ENCODE peak calls at places on chromosome 1, in six cellular contexts. One of them, this sample, is unnamed.

GRCh38 chr1:59779949-59780348 is 34.8 kb upstream of the HOOK1 start:
- DNase-seq in IMR-90: no peak
- DNase-seq in MM.1S: no peak
- DNase-seq in colonic mucosa: no peak
- DNase-seq in astrocyte: no peak
- DNase-seq in right lobe of liver: no peak
- DNase-seq in this sample: no peak

GRCh38 chr1:163298340-163298739 is 23.4 kb upstream of the NUF2 start:
- DNase-seq in IMR-90: no peak
- DNase-seq in MM.1S: no peak
- DNase-seq in colonic mucosa: no peak
- DNase-seq in astrocyte: no peak
- DNase-seq in right lobe of liver: no peak
- DNase-seq in this sample: no peak

GRCh38 chr1:82343381-82343780 is 542.6 kb downstream of the ADGRL2 start:
- DNase-seq in IMR-90: no peak
- DNase-seq in MM.1S: no peak
- DNase-seq in colonic mucosa: no peak
- DNase-seq in astrocyte: no peak
- DNase-seq in right lobe of liver: no peak
- DNase-seq in this sample: no peak

GRCh38 chr1:233627376-233627775 is 13.5 kb downstream of the KCNK1 start:
- DNase-seq in IMR-90: no peak
- DNase-seq in MM.1S: peak
- DNase-seq in colonic mucosa: no peak
- DNase-seq in astrocyte: no peak
- DNase-seq in right lobe of liver: no peak
- DNase-seq in this sample: no peak

GRCh38 chr1:118949317-118949716 is 38.8 kb downstream of the TBX15 start:
- DNase-seq in IMR-90: no peak
- DNase-seq in MM.1S: no peak
- DNase-seq in colonic mucosa: no peak
- DNase-seq in astrocyte: peak
- DNase-seq in right lobe of liver: no peak
- DNase-seq in this sample: no peak

GRCh38 chr1:65177457-65177856 is 29.5 kb downstream of the AK4 start:
- DNase-seq in IMR-90: peak
- DNase-seq in MM.1S: no peak
- DNase-seq in colonic mucosa: no peak
- DNase-seq in astrocyte: peak
- DNase-seq in right lobe of liver: no peak
- DNase-seq in this sample: no peak

GRCh38 chr1:29197590-29197924 is 15.9 kb upstream of the SRSF4 start:
- DNase-seq in IMR-90: peak
- DNase-seq in MM.1S: peak
- DNase-seq in colonic mucosa: peak
- DNase-seq in astrocyte: no peak
- DNase-seq in right lobe of liver: no peak
- DNase-seq in this sample: no peak

GRCh38 chr1:65255088-65256050 is 54.0 kb upstream of the DNAJC6 start:
- DNase-seq in IMR-90: no peak
- DNase-seq in MM.1S: no peak
- DNase-seq in colonic mucosa: no peak
- DNase-seq in astrocyte: no peak
- DNase-seq in right lobe of liver: no peak
- DNase-seq in this sample: no peak

DNA sequence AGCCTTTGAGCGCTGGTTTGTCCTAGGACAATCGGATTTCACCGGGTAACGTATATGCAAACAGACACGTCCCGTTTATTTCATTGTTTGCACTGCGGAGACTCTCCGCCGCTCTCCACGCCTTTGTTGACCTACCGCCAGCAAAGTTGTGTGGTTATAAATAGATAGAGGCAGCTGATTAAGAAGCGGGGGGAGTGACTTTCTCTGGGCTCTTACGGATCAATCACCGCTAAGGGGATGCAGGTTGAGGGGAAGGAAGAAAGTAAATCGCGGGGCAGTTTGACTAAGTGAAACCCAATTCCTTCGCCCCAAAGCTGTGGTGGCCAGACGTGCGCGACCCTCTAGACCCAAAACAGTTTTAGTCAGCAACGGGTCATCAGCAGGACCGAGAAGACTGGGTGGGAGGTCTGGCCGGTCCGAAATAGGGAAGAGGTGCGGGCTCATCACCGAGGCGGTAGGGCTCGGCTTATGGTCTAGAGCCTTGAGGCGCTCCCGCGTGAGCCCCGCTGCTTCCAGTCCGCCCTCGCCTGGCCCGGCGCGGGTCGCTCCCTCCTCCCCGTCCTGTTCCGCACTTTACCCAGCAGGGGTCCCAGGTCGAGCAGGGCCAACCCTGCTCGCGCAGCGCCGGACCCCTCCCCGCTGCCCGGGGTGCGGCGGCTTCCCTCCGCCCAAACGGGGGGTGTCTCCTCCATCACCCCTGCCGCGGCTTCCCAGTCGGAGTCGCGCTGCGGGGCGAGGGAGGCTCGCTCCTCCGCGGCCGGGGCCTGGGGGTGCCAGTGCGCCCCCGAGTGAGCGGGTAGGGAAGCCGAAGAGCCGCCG is 120.8 kb upstream of the RRP15 start:
- DNase-seq in IMR-90: peak
- DNase-seq in MM.1S: peak
- DNase-seq in colonic mucosa: peak
- DNase-seq in astrocyte: peak
- DNase-seq in right lobe of liver: peak
- DNase-seq in this sample: peak
- TF ChIP-seq CTCF in IMR-90: no peak
- TF ChIP-seq CTCF in MM.1S: peak
- TF ChIP-seq CTCF in colonic mucosa: no peak
- TF ChIP-seq CTCF in astrocyte: no peak
- TF ChIP-seq CTCF in right lobe of liver: no peak
- TF ChIP-seq CTCF in this sample: no peak

GRCh38 chr1:30887485-30888315 is 20.9 kb downstream of the SDC3 start:
- DNase-seq in IMR-90: peak
- DNase-seq in MM.1S: no peak
- DNase-seq in colonic mucosa: no peak
- DNase-seq in astrocyte: peak
- DNase-seq in right lobe of liver: no peak
- DNase-seq in this sample: no peak

GRCh38 chr1:30883389-30884172 is 25.0 kb downstream of the SDC3 start:
- DNase-seq in IMR-90: no peak
- DNase-seq in MM.1S: no peak
- DNase-seq in colonic mucosa: no peak
- DNase-seq in astrocyte: no peak
- DNase-seq in right lobe of liver: no peak
- DNase-seq in this sample: no peak

GRCh38 chr1:30886710-30887428 is 21.7 kb downstream of the SDC3 start:
- DNase-seq in IMR-90: no peak
- DNase-seq in MM.1S: no peak
- DNase-seq in colonic mucosa: no peak
- DNase-seq in astrocyte: no peak
- DNase-seq in right lobe of liver: no peak
- DNase-seq in this sample: no peak

GRCh38 chr1:30884723-30885122 is 23.8 kb downstream of the SDC3 start:
- DNase-seq in IMR-90: no peak
- DNase-seq in MM.1S: no peak
- DNase-seq in colonic mucosa: no peak
- DNase-seq in astrocyte: no peak
- DNase-seq in right lobe of liver: no peak
- DNase-seq in this sample: no peak

DNA sequence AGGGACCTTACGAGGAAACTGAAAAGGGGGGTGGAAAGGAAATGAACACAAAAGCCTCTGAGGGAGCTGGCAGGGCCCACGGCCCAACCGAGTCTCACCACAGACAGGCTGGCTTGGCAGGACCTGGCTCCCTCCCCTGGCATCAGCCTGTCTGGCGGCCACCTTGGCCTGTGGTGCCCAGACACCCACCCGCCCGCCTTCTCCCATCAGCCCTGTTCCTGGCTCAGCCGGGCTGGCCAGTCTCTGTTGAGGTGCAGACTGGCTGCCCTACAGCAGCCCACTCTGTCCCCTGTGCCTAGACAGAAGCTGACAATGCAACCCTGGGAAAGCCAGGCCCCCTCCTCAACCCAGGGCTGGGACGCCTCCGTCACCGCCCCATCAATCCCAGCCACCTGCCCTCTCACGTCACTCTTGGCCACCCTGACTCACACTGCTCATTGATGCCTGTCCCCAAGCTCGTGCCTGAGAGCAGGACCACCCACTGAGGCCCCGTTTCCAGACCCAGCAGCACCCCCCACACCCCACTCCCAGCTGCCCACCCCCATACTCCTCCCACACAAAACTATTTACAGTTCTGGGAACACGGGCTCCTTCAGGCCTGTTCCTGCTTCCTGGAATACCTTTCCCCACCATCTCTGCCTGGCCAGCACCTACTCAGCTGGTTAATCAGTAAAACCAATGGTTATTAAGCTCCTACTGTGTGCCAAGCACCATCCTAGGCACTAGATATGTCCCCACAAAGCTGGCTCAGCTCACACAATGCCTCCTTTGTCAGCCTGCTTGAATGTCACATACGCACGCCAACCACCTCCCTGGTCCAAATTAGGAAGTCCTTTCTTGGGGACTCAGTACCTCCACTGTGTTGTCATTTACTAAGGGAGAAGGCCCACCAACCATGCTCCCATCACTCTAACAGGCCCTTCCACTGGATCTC is 22.7 kb downstream of the SDC3 start:
- DNase-seq in IMR-90: no peak
- DNase-seq in MM.1S: no peak
- DNase-seq in colonic mucosa: no peak
- DNase-seq in astrocyte: no peak
- DNase-seq in right lobe of liver: no peak
- DNase-seq in this sample: no peak
- H3K27ac ChIP-seq in IMR-90: no peak
- H3K27ac ChIP-seq in MM.1S: no peak
- H3K27ac ChIP-seq in colonic mucosa: no peak
- H3K27ac ChIP-seq in astrocyte: no peak
- H3K27ac ChIP-seq in right lobe of liver: no peak
- H3K27ac ChIP-seq in this sample: peak

GRCh38 chr1:81304187-81304586 is 496.5 kb upstream of the ADGRL2 start:
- DNase-seq in IMR-90: peak
- DNase-seq in MM.1S: no peak
- DNase-seq in colonic mucosa: no peak
- DNase-seq in astrocyte: peak
- DNase-seq in right lobe of liver: no peak
- DNase-seq in this sample: no peak

DNA sequence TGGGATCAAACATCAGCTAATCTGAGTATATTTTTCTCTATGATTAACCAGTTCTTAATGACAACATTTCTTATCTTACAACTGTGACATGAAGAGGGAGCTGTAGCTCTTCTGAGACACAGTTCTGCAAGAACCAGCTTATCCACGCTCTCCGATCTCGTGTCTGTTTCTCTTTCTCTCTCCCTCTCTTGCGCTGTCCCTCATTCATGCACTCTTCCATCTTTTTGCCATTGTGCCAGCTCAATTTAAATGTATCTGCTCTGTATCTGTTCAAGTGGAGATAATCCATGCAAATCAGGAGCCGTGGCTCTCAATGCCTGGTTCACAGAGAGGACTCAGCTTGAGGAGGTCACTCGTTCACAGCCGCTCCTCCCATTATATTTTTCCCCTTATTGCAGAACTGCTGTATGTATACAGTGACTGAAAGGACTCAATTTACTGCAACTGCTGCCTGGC is 494.7 kb upstream of the ADGRL2 start:
- DNase-seq in IMR-90: peak
- DNase-seq in MM.1S: peak
- DNase-seq in colonic mucosa: peak
- DNase-seq in astrocyte: peak
- DNase-seq in right lobe of liver: no peak
- DNase-seq in this sample: no peak
- TF ChIP-seq CTCF in IMR-90: peak
- TF ChIP-seq CTCF in MM.1S: peak
- TF ChIP-seq CTCF in colonic mucosa: peak
- TF ChIP-seq CTCF in astrocyte: peak
- TF ChIP-seq CTCF in right lobe of liver: no peak
- TF ChIP-seq CTCF in this sample: no peak

GRCh38 chr1:14775434-14775833 is 176.9 kb downstream of the KAZN start:
- DNase-seq in IMR-90: no peak
- DNase-seq in MM.1S: no peak
- DNase-seq in colonic mucosa: no peak
- DNase-seq in astrocyte: no peak
- DNase-seq in right lobe of liver: no peak
- DNase-seq in this sample: no peak

GRCh38 chr1:14774225-14774624 is 175.7 kb downstream of the KAZN start:
- DNase-seq in IMR-90: no peak
- DNase-seq in MM.1S: no peak
- DNase-seq in colonic mucosa: no peak
- DNase-seq in astrocyte: no peak
- DNase-seq in right lobe of liver: no peak
- DNase-seq in this sample: no peak

GRCh38 chr1:14777516-14778506 is 179.3 kb downstream of the KAZN start:
- DNase-seq in IMR-90: no peak
- DNase-seq in MM.1S: no peak
- DNase-seq in colonic mucosa: no peak
- DNase-seq in astrocyte: no peak
- DNase-seq in right lobe of liver: no peak
- DNase-seq in this sample: no peak

GRCh38 chr1:14773621-14774020 is 175.1 kb downstream of the KAZN start:
- DNase-seq in IMR-90: no peak
- DNase-seq in MM.1S: no peak
- DNase-seq in colonic mucosa: no peak
- DNase-seq in astrocyte: no peak
- DNase-seq in right lobe of liver: no peak
- DNase-seq in this sample: no peak

DNA sequence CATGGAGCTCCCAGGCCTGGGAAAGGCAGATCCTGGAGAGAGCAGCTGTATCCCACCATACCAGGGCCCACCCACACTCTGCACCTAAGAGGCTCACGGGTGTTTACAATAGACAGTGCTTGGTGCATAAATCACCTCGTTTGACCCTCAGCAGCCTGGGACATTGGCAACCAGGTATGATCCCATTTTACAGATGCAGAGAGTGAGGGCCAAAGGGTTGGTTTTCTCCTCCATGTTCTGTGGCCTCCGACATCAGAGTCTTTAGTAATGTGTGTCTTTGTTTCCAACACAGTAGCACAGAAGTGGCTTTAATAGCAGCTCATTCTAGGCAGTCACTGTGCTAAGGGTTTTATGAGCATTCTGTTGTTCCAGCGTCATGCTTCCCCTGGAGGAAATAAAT is 176.5 kb downstream of the KAZN start:
- DNase-seq in IMR-90: no peak
- DNase-seq in MM.1S: no peak
- DNase-seq in colonic mucosa: no peak
- DNase-seq in astrocyte: no peak
- DNase-seq in right lobe of liver: no peak
- DNase-seq in this sample: no peak
- H3K27ac ChIP-seq in IMR-90: no peak
- H3K27ac ChIP-seq in MM.1S: no peak
- H3K27ac ChIP-seq in colonic mucosa: no peak
- H3K27ac ChIP-seq in astrocyte: no peak
- H3K27ac ChIP-seq in right lobe of liver: no peak
- H3K27ac ChIP-seq in this sample: no peak

This sample was measured in heart right ventricle.